ENCODE peak calls at places on chromosomes 2 and 18, in ten cellular contexts. Y is kidney tubule cell; J is ACHN; M is pons; N is kidney epithelial cell; R is KG1; P is CD8-positive, alpha-beta memory T cell; V is dermis microvascular lymphatic vessel endothelial cell; D is M059J; C is upper lobe of right lung. T is an unnamed sample.

GRCh38 chr2:98632351-98632750 is 24.0 kb downstream of the UNC50 start:
- DNase-seq in N (no peak), D (no peak), V (no peak), J (no peak), C (no peak), M (no peak), Y (no peak), R (no peak), P (no peak), T (no peak)

GRCh38 chr2:219508933-219509779 is 5.1 kb upstream of the ASIC4 start:
- DNase-seq in V (no peak), P (no peak), J (no peak), D (no peak), M (no peak), N (no peak), Y (no peak), C (no peak), R (no peak), T (no peak)

GRCh38 chr2:188091235-188091634 is 200.4 kb upstream of the GULP1 start:
- DNase-seq in R (no peak), D (no peak), J (no peak), C (no peak), Y (no peak), N (no peak), P (no peak), M (no peak), V (no peak), T (no peak)

GRCh38 chr2:230156782-230157181 is 63.0 kb downstream of the SP110 start:
- DNase-seq in J (no peak), V (no peak), N (no peak), M (no peak), D (no peak), P (no peak), C (no peak), Y (no peak), R (no peak), T (no peak)

GRCh38 chr18:62239475-62239874 is 52.4 kb downstream of the RELCH start:
- DNase-seq in R (no peak), P (no peak), M (no peak), Y (no peak), J (no peak), V (no peak), D (no peak), N (no peak), C (no peak), T (no peak)

GRCh38 chr2:20619624-20620024 is 31.3 kb downstream of the HS1BP3 start:
- DNase-seq in V (no peak), C (peak), M (no peak), N (no peak), D (no peak), P (no peak), R (no peak), Y (peak), J (no peak), T (peak)

GRCh38 chr2:65402339-65402738 is 30.1 kb downstream of the SPRED2 start:
- DNase-seq in N (no peak), V (no peak), D (no peak), M (no peak), P (no peak), J (no peak), R (no peak), Y (no peak), C (no peak), T (no peak)

GRCh38 chr2:152647417-152648010 is 69.7 kb downstream of the PRPF40A start:
- DNase-seq in N (no peak), R (no peak), P (no peak), Y (no peak), M (peak), D (peak), V (no peak), J (no peak), C (peak), T (no peak)

GRCh38 chr2:181683518-181684453 is 3.5 kb upstream of the NEUROD1 start:
- DNase-seq in C (no peak), J (peak), D (peak), V (no peak), N (no peak), R (no peak), M (no peak), Y (peak), P (no peak), T (no peak)

GRCh38 chr2:96824079-96824870 is 8.2 kb downstream of the CNNM3 start:
- DNase-seq in V (no peak), N (no peak), P (no peak), D (peak), C (no peak), Y (peak), J (peak), R (no peak), M (no peak), T (no peak)

GRCh38 chr2:46335404-46335965 is 38.3 kb downstream of the EPAS1 start:
- DNase-seq in R (no peak), V (peak), C (peak), N (no peak), J (no peak), D (peak), Y (peak), M (peak), P (no peak), T (no peak)

GRCh38 chr18:35507623-35508022 is 9.9 kb upstream of the INO80C start:
- DNase-seq in Y (no peak), V (no peak), M (no peak), N (peak), J (no peak), P (no peak), R (no peak), D (no peak), C (no peak), T (no peak)

GRCh38 chr2:71001592-71002570 is 7.2 kb upstream of the TEX261 start:
- DNase-seq in V (no peak), D (no peak), P (no peak), J (no peak), M (no peak), N (no peak), C (peak), R (no peak), Y (no peak), T (no peak)

GRCh38 chr2:85541753-85542457 is 2.9 kb downstream of the MAT2A start:
- DNase-seq in P (no peak), M (no peak), D (no peak), N (no peak), C (no peak), Y (no peak), J (no peak), R (no peak), V (no peak), T (no peak)

GRCh38 chr2:167212054-167212648 is 323.9 kb downstream of the XIRP2 start:
- DNase-seq in N (no peak), C (no peak), Y (peak), J (peak), R (peak), P (peak), V (peak), D (peak), M (peak), T (peak)

GRCh38 chr2:217671871-217672270 is 330.9 kb downstream of the TNS1 start:
- DNase-seq in M (no peak), N (no peak), R (no peak), D (no peak), V (no peak), P (no peak), J (no peak), Y (no peak), C (no peak), T (no peak)

GRCh38 chr2:191345788-191346187 is 100.6 kb downstream of the MYO1B start:
- DNase-seq in J (peak), P (no peak), M (no peak), D (peak), N (no peak), R (no peak), C (no peak), Y (peak), V (no peak), T (peak)

GRCh38 chr2:88658318-88658717 is 31.1 kb upstream of the EIF2AK3 start:
- DNase-seq in Y (no peak), M (no peak), D (peak), V (no peak), N (no peak), R (no peak), J (no peak), P (no peak), C (no peak), T (no peak)

GRCh38 chr2:74876081-74876886 is 42.4 kb downstream of the HK2 start:
- DNase-seq in M (peak), C (peak), P (peak), N (no peak), D (peak), R (peak), V (peak), Y (peak), J (peak), T (peak)

GRCh38 chr18:78496095-78496494 is 483.5 kb upstream of the SALL3 start:
- DNase-seq in J (no peak), P (no peak), M (no peak), D (no peak), C (no peak), R (no peak), Y (no peak), N (no peak), V (no peak), T (no peak)

GRCh38 chr2:75108937-75109482 is 90.3 kb downstream of the TACR1 start:
- DNase-seq in C (no peak), N (no peak), R (no peak), P (no peak), J (no peak), M (no peak), Y (no peak), V (no peak), D (no peak), T (no peak)

GRCh38 chr18:13235326-13235937 is 16.9 kb downstream of the LDLRAD4 start:
- DNase-seq in Y (peak), J (no peak), C (no peak), P (no peak), V (peak), M (no peak), N (peak), R (no peak), D (peak), T (no peak)

GRCh38 chr2:235343869-235344268 is 150.0 kb upstream of the AGAP1 start:
- DNase-seq in M (no peak), P (no peak), C (no peak), R (no peak), D (peak), V (no peak), J (no peak), N (peak), Y (peak), T (peak)

GRCh38 chr2:188244383-188244782 is 47.3 kb upstream of the GULP1 start:
- DNase-seq in M (no peak), N (no peak), P (no peak), R (no peak), C (no peak), D (peak), Y (peak), V (no peak), J (no peak), T (no peak)

GRCh38 chr2:237251959-237252358 is 162.0 kb downstream of the COL6A3 start:
- DNase-seq in Y (no peak), V (no peak), P (no peak), J (no peak), R (no peak), M (no peak), D (no peak), C (no peak), N (no peak), T (no peak)

GRCh38 chr2:157329524-157329923 is 3.9 kb upstream of the ERMN start:
- DNase-seq in J (no peak), R (no peak), Y (peak), C (no peak), M (no peak), V (peak), N (no peak), D (no peak), P (no peak), T (no peak)

GRCh38 chr2:36439084-36439483 is 83.5 kb downstream of the CRIM1 start:
- DNase-seq in V (no peak), M (no peak), R (no peak), Y (no peak), D (no peak), C (no peak), J (no peak), P (no peak), N (no peak), T (no peak)

GRCh38 chr2:120552800-120553471 is 182.7 kb upstream of the GLI2 start:
- DNase-seq in M (peak), Y (peak), V (peak), R (no peak), J (peak), P (no peak), N (no peak), C (peak), D (peak), T (peak)

GRCh38 chr2:85255813-85256581 is 71.8 kb downstream of the TGOLN2 start:
- DNase-seq in R (no peak), P (no peak), Y (no peak), N (no peak), D (no peak), V (no peak), M (no peak), J (no peak), C (no peak), T (no peak)

GRCh38 chr2:60739156-60739555 is 16.9 kb upstream of the PAPOLG start:
- DNase-seq in J (no peak), D (no peak), M (no peak), N (no peak), C (no peak), V (no peak), Y (no peak), R (no peak), P (no peak), T (no peak)

GRCh38 chr2:119544075-119545031 is at the start of gene CFAP221:
- DNase-seq in Y (peak), D (peak), V (peak), C (peak), J (peak), R (no peak), P (peak), M (peak), N (peak), T (peak)

GRCh38 chr18:79918089-79919011 is 33.1 kb downstream of the SLC66A2 start:
- DNase-seq in D (no peak), M (no peak), P (no peak), C (peak), N (no peak), V (no peak), R (no peak), J (no peak), Y (no peak), T (no peak)

GRCh38 chr2:147006724-147007123 is 838.1 kb upstream of the ACVR2A start:
- DNase-seq in Y (no peak), V (no peak), C (no peak), R (no peak), P (no peak), M (no peak), J (no peak), N (no peak), D (no peak), T (no peak)

GRCh38 chr2:44975571-44976450 is 33.4 kb downstream of the SIX2 start:
- DNase-seq in R (no peak), J (no peak), V (no peak), D (no peak), C (no peak), P (no peak), N (no peak), M (no peak), Y (no peak), T (no peak)